ENCODE peak calls at places on chromosomes 12 and 14, in nine cellular contexts. R, P, N, W, F, M, Z, T and Q are unnamed samples.
A peak's percentile ranks its signal among the peaks of the same experiment; 100 is the strongest.

GRCh38 chr14:88834883-88835431 is 10.5 kb downstream of the TTC8 start:
- DNase-seq in R (no peak), P (no peak), N (peak; percentile 14), W (no peak), F (no peak), M (peak; percentile 46), Z (peak; percentile 74), T (no peak), Q (no peak)

GRCh38 chr14:101175731-101176534 is 272.4 kb upstream of the RTL1 start:
- DNase-seq in R (peak; percentile 26), P (no peak), N (peak; percentile 1), W (no peak), F (no peak), M (no peak), Z (no peak), T (no peak), Q (no peak)

GRCh38 chr14:101116065-101116464 is 212.5 kb upstream of the RTL1 start:
- DNase-seq in R (no peak), P (peak; percentile 8), N (no peak), W (no peak), F (no peak), M (no peak), Z (no peak), T (no peak), Q (no peak)

GRCh38 chr12:50981319-50982239 is 29.2 kb downstream of the HIGD1C start:
- DNase-seq in R (no peak), P (no peak), N (no peak), W (no peak), F (no peak), M (no peak), Z (no peak), T (no peak), Q (no peak)

GRCh38 chr12:51351913-51352532 is 5.5 kb upstream of the CELA1 start:
- DNase-seq in R (peak; percentile 53), P (peak; percentile 45), N (peak; percentile 77), W (peak; percentile 29), F (peak; percentile 52), M (peak; percentile 53), Z (peak; percentile 69), T (no peak), Q (peak; percentile 38)

GRCh38 chr14:89445252-89445973 is 28.4 kb upstream of the FOXN3 start:
- DNase-seq in R (no peak), P (no peak), N (no peak), W (no peak), F (no peak), M (no peak), Z (no peak), T (peak; percentile 25), Q (no peak)

GRCh38 chr14:105881021-105881930 is 354.9 kb downstream of the TMEM121 start:
- DNase-seq in R (no peak), P (peak; percentile 0), N (no peak), W (no peak), F (no peak), M (no peak), Z (no peak), T (no peak), Q (peak; percentile 3)

GRCh38 chr14:54503476-54503875 is 6.2 kb upstream of the CGRRF1 start:
- DNase-seq in R (no peak), P (no peak), N (peak; percentile 31), W (no peak), F (no peak), M (peak; percentile 88), Z (peak; percentile 48), T (no peak), Q (no peak)

GRCh38 chr12:76083761-76084276 is 666 bp downstream of the NAP1L1 start:
- DNase-seq in R (peak; percentile 67), P (peak; percentile 85), N (peak; percentile 87), W (peak; percentile 55), F (peak; percentile 39), M (peak; percentile 65), Z (peak; percentile 51), T (peak; percentile 72), Q (peak; percentile 61)

GRCh38 chr14:88798161-88798560 is 5.4 kb upstream of the EML5 start:
- DNase-seq in R (peak; percentile 47), P (no peak), N (no peak), W (no peak), F (no peak), M (no peak), Z (no peak), T (no peak), Q (no peak)

GRCh38 chr12:3158851-3159465 is 81.8 kb downstream of the TSPAN9 start:
- DNase-seq in R (no peak), P (no peak), N (peak; percentile 59), W (no peak), F (no peak), M (no peak), Z (peak; percentile 36), T (no peak), Q (no peak)